ENCODE peak calls at places on chromosomes 12 and 14, in eight cellular contexts. H is progenitor cell of endocrine pancreas; P is H1; R is stimulated activated CD4-positive, alpha-beta T cell treated with anti-CD3 and anti-CD28 coated beads, Interleukin-4, amount 100 ng/mL, for 48 hours; U is body of pancreas; O is IMR-90; T is activated naive CD8-positive, alpha-beta T cell treated with anti-CD3 and anti-CD28 coated beads for 36 hours; X is fibroblast of pulmonary artery. Y is an unnamed sample.

GRCh38 chr12:89059721-89060120 is 292.6 kb downstream of the DUSP6 start:
- DNase-seq in H (no peak), P (no peak), R (no peak), U (no peak), O (no peak), T (no peak), X (no peak), Y (no peak)

GRCh38 chr14:77622562-77622961 is 6.1 kb upstream of the SPTLC2 start:
- DNase-seq in H (no peak), P (no peak), R (no peak), U (no peak), O (no peak), T (no peak), X (no peak), Y (no peak)

GRCh38 chr12:124347805-124348658 is 53.1 kb downstream of the RFLNA start:
- DNase-seq in H (no peak), P (no peak), R (peak; percentile 8), U (peak; percentile 37), O (no peak), T (no peak), X (no peak), Y (no peak)

GRCh38 chr14:104502060-104502459 is 77.5 kb upstream of the C14orf180 start:
- DNase-seq in H (no peak), P (no peak), R (no peak), U (no peak), O (no peak), T (no peak), X (no peak), Y (no peak)

GRCh38 chr12:122024132-122024785 is 2.6 kb downstream of the BCL7A start:
- DNase-seq in H (no peak), P (no peak), R (no peak), U (peak; percentile 50), O (peak; percentile 25), T (no peak), X (no peak), Y (no peak)

GRCh38 chr12:121767525-121768016 is 25.9 kb downstream of the RHOF start:
- DNase-seq in H (no peak), P (no peak), R (no peak), U (no peak), O (peak; percentile 81), T (no peak), X (peak; percentile 80), Y (peak; percentile 88)

GRCh38 chr12:88026196-88026595 is 3.0 kb downstream of the C12orf50 start:
- DNase-seq in H (no peak), P (no peak), R (no peak), U (no peak), O (no peak), T (no peak), X (no peak), Y (no peak)

GRCh38 chr14:49677643-49678042 is 10.4 kb downstream of the POLE2 start:
- DNase-seq in H (no peak), P (no peak), R (no peak), U (no peak), O (no peak), T (no peak), X (no peak), Y (no peak)

GRCh38 chr12:127909031-127909430 is 357.9 kb upstream of the TMEM132C start:
- DNase-seq in H (no peak), P (no peak), R (no peak), U (no peak), O (no peak), T (no peak), X (no peak), Y (no peak)

GRCh38 chr12:108561852-108562347 is 496 bp upstream of the ISCU start:
- DNase-seq in H (no peak), P (no peak), R (no peak), U (no peak), O (no peak), T (no peak), X (no peak), Y (no peak)

GRCh38 chr12:32885831-32886230 is 10.7 kb downstream of the PKP2 start:
- DNase-seq in H (no peak), P (no peak), R (no peak), U (no peak), O (no peak), T (no peak), X (no peak), Y (no peak)